ENCODE peak calls at places on chromosomes 2 and 18, in eight cellular contexts. One of them, this sample, is unnamed.

GRCh38 chr2:223815186-223815883 is 22.0 kb downstream of the AP1S3 start:
- DNase-seq in HCT116: peak; percentile 100
- DNase-seq in glutamatergic neuron: no peak
- DNase-seq in B cell: no peak
- DNase-seq in nephron progenitor cell: no peak
- DNase-seq in AG04450: peak; percentile 41
- DNase-seq in right atrium auricular region: no peak
- DNase-seq in GM20000: no peak
- DNase-seq in this sample: no peak

GRCh38 chr18:14905979-14906378 is 158.0 kb downstream of the ANKRD30B start:
- DNase-seq in HCT116: no peak
- DNase-seq in glutamatergic neuron: no peak
- DNase-seq in B cell: no peak
- DNase-seq in nephron progenitor cell: no peak
- DNase-seq in AG04450: no peak
- DNase-seq in right atrium auricular region: no peak
- DNase-seq in GM20000: no peak
- DNase-seq in this sample: no peak

GRCh38 chr2:99672766-99673375 is 183.1 kb upstream of the REV1 start:
- DNase-seq in HCT116: no peak
- DNase-seq in glutamatergic neuron: no peak
- DNase-seq in B cell: no peak
- DNase-seq in nephron progenitor cell: peak; percentile 42
- DNase-seq in AG04450: no peak
- DNase-seq in right atrium auricular region: no peak
- DNase-seq in GM20000: no peak
- DNase-seq in this sample: no peak

GRCh38 chr2:202717598-202718310 is 83.0 kb downstream of the FAM117B start:
- DNase-seq in HCT116: no peak
- DNase-seq in glutamatergic neuron: no peak
- DNase-seq in B cell: no peak
- DNase-seq in nephron progenitor cell: no peak
- DNase-seq in AG04450: no peak
- DNase-seq in right atrium auricular region: no peak
- DNase-seq in GM20000: no peak
- DNase-seq in this sample: no peak

GRCh38 chr2:37153224-37153623 is 3.6 kb downstream of the EIF2AK2 start:
- DNase-seq in HCT116: no peak
- DNase-seq in glutamatergic neuron: no peak
- DNase-seq in B cell: no peak
- DNase-seq in nephron progenitor cell: no peak
- DNase-seq in AG04450: no peak
- DNase-seq in right atrium auricular region: no peak
- DNase-seq in GM20000: no peak
- DNase-seq in this sample: no peak

GRCh38 chr2:42844901-42845685 is 52.7 kb upstream of the HAAO start:
- DNase-seq in HCT116: no peak
- DNase-seq in glutamatergic neuron: no peak
- DNase-seq in B cell: no peak
- DNase-seq in nephron progenitor cell: no peak
- DNase-seq in AG04450: peak; percentile 82
- DNase-seq in right atrium auricular region: no peak
- DNase-seq in GM20000: no peak
- DNase-seq in this sample: no peak

GRCh38 chr2:37566517-37566961 is 104.9 kb downstream of the CDC42EP3 start:
- DNase-seq in HCT116: no peak
- DNase-seq in glutamatergic neuron: no peak
- DNase-seq in B cell: no peak
- DNase-seq in nephron progenitor cell: no peak
- DNase-seq in AG04450: no peak
- DNase-seq in right atrium auricular region: no peak
- DNase-seq in GM20000: no peak
- DNase-seq in this sample: no peak

GRCh38 chr2:2950403-2950952 is 427.1 kb downstream of the EIPR1 start:
- DNase-seq in HCT116: no peak
- DNase-seq in glutamatergic neuron: no peak
- DNase-seq in B cell: no peak
- DNase-seq in nephron progenitor cell: no peak
- DNase-seq in AG04450: no peak
- DNase-seq in right atrium auricular region: no peak
- DNase-seq in GM20000: no peak
- DNase-seq in this sample: no peak

GRCh38 chr2:206457188-206457634 is 13.9 kb downstream of the ADAM23 start:
- DNase-seq in HCT116: no peak
- DNase-seq in glutamatergic neuron: no peak
- DNase-seq in B cell: no peak
- DNase-seq in nephron progenitor cell: no peak
- DNase-seq in AG04450: no peak
- DNase-seq in right atrium auricular region: no peak
- DNase-seq in GM20000: peak; percentile 49
- DNase-seq in this sample: no peak

GRCh38 chr2:767944-768343 is 90.7 kb upstream of the TMEM18 start:
- DNase-seq in HCT116: no peak
- DNase-seq in glutamatergic neuron: no peak
- DNase-seq in B cell: no peak
- DNase-seq in nephron progenitor cell: no peak
- DNase-seq in AG04450: no peak
- DNase-seq in right atrium auricular region: no peak
- DNase-seq in GM20000: no peak
- DNase-seq in this sample: no peak

GRCh38 chr2:84969511-84970265 is 1.3 kb upstream of the KCMF1 start:
- DNase-seq in HCT116: no peak
- DNase-seq in glutamatergic neuron: no peak
- DNase-seq in B cell: peak; percentile 37
- DNase-seq in nephron progenitor cell: no peak
- DNase-seq in AG04450: no peak
- DNase-seq in right atrium auricular region: no peak
- DNase-seq in GM20000: peak; percentile 41
- DNase-seq in this sample: peak; percentile 8

GRCh38 chr2:109711230-109712125 is 82.6 kb upstream of the RGPD5 start:
- DNase-seq in HCT116: no peak
- DNase-seq in glutamatergic neuron: no peak
- DNase-seq in B cell: no peak
- DNase-seq in nephron progenitor cell: no peak
- DNase-seq in AG04450: no peak
- DNase-seq in right atrium auricular region: no peak
- DNase-seq in GM20000: no peak
- DNase-seq in this sample: no peak

GRCh38 chr2:144357623-144358400 is 162.1 kb downstream of the ZEB2 start:
- DNase-seq in HCT116: peak; percentile 72
- DNase-seq in glutamatergic neuron: no peak
- DNase-seq in B cell: no peak
- DNase-seq in nephron progenitor cell: no peak
- DNase-seq in AG04450: peak; percentile 89
- DNase-seq in right atrium auricular region: no peak
- DNase-seq in GM20000: peak; percentile 58
- DNase-seq in this sample: no peak

GRCh38 chr18:75334869-75335268 is 92.6 kb downstream of the SMIM21 start:
- DNase-seq in HCT116: no peak
- DNase-seq in glutamatergic neuron: no peak
- DNase-seq in B cell: no peak
- DNase-seq in nephron progenitor cell: no peak
- DNase-seq in AG04450: no peak
- DNase-seq in right atrium auricular region: no peak
- DNase-seq in GM20000: no peak
- DNase-seq in this sample: no peak

GRCh38 chr2:172995323-172996244 is 80.1 kb upstream of the MAP3K20 start:
- DNase-seq in HCT116: no peak
- DNase-seq in glutamatergic neuron: no peak
- DNase-seq in B cell: no peak
- DNase-seq in nephron progenitor cell: no peak
- DNase-seq in AG04450: peak; percentile 87
- DNase-seq in right atrium auricular region: no peak
- DNase-seq in GM20000: no peak
- DNase-seq in this sample: no peak
- TF ChIP-seq CTCF in HCT116: peak; percentile 15
- TF ChIP-seq CTCF in glutamatergic neuron: no peak
- TF ChIP-seq CTCF in B cell: no peak
- TF ChIP-seq CTCF in nephron progenitor cell: no peak
- TF ChIP-seq CTCF in AG04450: peak; percentile 58
- TF ChIP-seq CTCF in right atrium auricular region: peak; percentile 39
- TF ChIP-seq CTCF in GM20000: no peak
- TF ChIP-seq CTCF in this sample: no peak

GRCh38 chr18:12750076-12750707 is 47.4 kb downstream of the PSMG2 start:
- DNase-seq in HCT116: no peak
- DNase-seq in glutamatergic neuron: no peak
- DNase-seq in B cell: peak; percentile 35
- DNase-seq in nephron progenitor cell: no peak
- DNase-seq in AG04450: no peak
- DNase-seq in right atrium auricular region: no peak
- DNase-seq in GM20000: no peak
- DNase-seq in this sample: no peak
- TF ChIP-seq CTCF in HCT116: no peak
- TF ChIP-seq CTCF in glutamatergic neuron: no peak
- TF ChIP-seq CTCF in B cell: no peak
- TF ChIP-seq CTCF in nephron progenitor cell: no peak
- TF ChIP-seq CTCF in AG04450: no peak
- TF ChIP-seq CTCF in right atrium auricular region: no peak
- TF ChIP-seq CTCF in GM20000: no peak
- TF ChIP-seq CTCF in this sample: no peak

GRCh38 chr18:76847926-76848325 is 25.6 kb downstream of the ZNF236 start:
- DNase-seq in HCT116: peak; percentile 12
- DNase-seq in glutamatergic neuron: no peak
- DNase-seq in B cell: no peak
- DNase-seq in nephron progenitor cell: no peak
- DNase-seq in AG04450: no peak
- DNase-seq in right atrium auricular region: no peak
- DNase-seq in GM20000: no peak
- DNase-seq in this sample: peak; percentile 30
- TF ChIP-seq CTCF in HCT116: peak; percentile 41
- TF ChIP-seq CTCF in glutamatergic neuron: peak; percentile 42
- TF ChIP-seq CTCF in B cell: no peak
- TF ChIP-seq CTCF in nephron progenitor cell: no peak
- TF ChIP-seq CTCF in AG04450: peak; percentile 32
- TF ChIP-seq CTCF in right atrium auricular region: no peak
- TF ChIP-seq CTCF in GM20000: no peak
- TF ChIP-seq CTCF in this sample: peak; percentile 45

DNA sequence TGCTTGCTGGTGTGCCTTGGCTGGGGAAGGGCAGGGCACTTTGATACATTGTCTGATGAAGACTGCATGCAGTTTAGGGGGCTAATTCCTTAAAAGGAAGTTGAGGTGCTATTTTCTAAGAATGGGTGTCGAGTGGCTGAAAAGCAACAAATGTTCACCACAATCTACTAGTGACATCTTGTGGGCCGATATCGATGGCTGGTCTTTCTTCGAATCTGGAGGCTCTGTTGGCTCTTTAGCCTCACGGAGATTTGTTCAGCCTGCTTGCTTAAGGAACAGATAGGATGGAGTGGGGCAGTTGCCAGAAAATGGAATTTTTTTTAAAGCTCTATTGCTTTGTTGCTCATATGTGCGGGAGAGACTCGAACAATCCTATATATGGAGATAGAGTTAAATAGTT is 71.0 kb upstream of the LYPD6B start:
- DNase-seq in HCT116: no peak
- DNase-seq in glutamatergic neuron: no peak
- DNase-seq in B cell: no peak
- DNase-seq in nephron progenitor cell: no peak
- DNase-seq in AG04450: no peak
- DNase-seq in right atrium auricular region: no peak
- DNase-seq in GM20000: no peak
- DNase-seq in this sample: no peak
- TF ChIP-seq CTCF in HCT116: no peak
- TF ChIP-seq CTCF in glutamatergic neuron: no peak
- TF ChIP-seq CTCF in B cell: no peak
- TF ChIP-seq CTCF in nephron progenitor cell: no peak
- TF ChIP-seq CTCF in AG04450: no peak
- TF ChIP-seq CTCF in right atrium auricular region: no peak
- TF ChIP-seq CTCF in GM20000: no peak
- TF ChIP-seq CTCF in this sample: no peak

GRCh38 chr2:12500899-12501298 is 215.8 kb upstream of the TRIB2 start:
- DNase-seq in HCT116: no peak
- DNase-seq in glutamatergic neuron: no peak
- DNase-seq in B cell: no peak
- DNase-seq in nephron progenitor cell: no peak
- DNase-seq in AG04450: no peak
- DNase-seq in right atrium auricular region: no peak
- DNase-seq in GM20000: no peak
- DNase-seq in this sample: no peak

GRCh38 chr2:12495247-12495868 is 221.4 kb upstream of the TRIB2 start:
- DNase-seq in HCT116: no peak
- DNase-seq in glutamatergic neuron: no peak
- DNase-seq in B cell: no peak
- DNase-seq in nephron progenitor cell: no peak
- DNase-seq in AG04450: no peak
- DNase-seq in right atrium auricular region: no peak
- DNase-seq in GM20000: no peak
- DNase-seq in this sample: no peak

GRCh38 chr2:12498703-12499102 is 218.0 kb upstream of the TRIB2 start:
- DNase-seq in HCT116: no peak
- DNase-seq in glutamatergic neuron: no peak
- DNase-seq in B cell: no peak
- DNase-seq in nephron progenitor cell: no peak
- DNase-seq in AG04450: no peak
- DNase-seq in right atrium auricular region: no peak
- DNase-seq in GM20000: no peak
- DNase-seq in this sample: no peak

GRCh38 chr2:12501469-12502147 is 215.1 kb upstream of the TRIB2 start:
- DNase-seq in HCT116: no peak
- DNase-seq in glutamatergic neuron: no peak
- DNase-seq in B cell: peak; percentile 25
- DNase-seq in nephron progenitor cell: no peak
- DNase-seq in AG04450: no peak
- DNase-seq in right atrium auricular region: peak; percentile 72
- DNase-seq in GM20000: peak; percentile 69
- DNase-seq in this sample: no peak

GRCh38 chr2:12498286-12498685 is 218.4 kb upstream of the TRIB2 start:
- DNase-seq in HCT116: no peak
- DNase-seq in glutamatergic neuron: no peak
- DNase-seq in B cell: no peak
- DNase-seq in nephron progenitor cell: no peak
- DNase-seq in AG04450: no peak
- DNase-seq in right atrium auricular region: no peak
- DNase-seq in GM20000: no peak
- DNase-seq in this sample: no peak
- TF ChIP-seq CTCF in HCT116: no peak
- TF ChIP-seq CTCF in glutamatergic neuron: no peak
- TF ChIP-seq CTCF in B cell: no peak
- TF ChIP-seq CTCF in nephron progenitor cell: no peak
- TF ChIP-seq CTCF in AG04450: peak; percentile 16
- TF ChIP-seq CTCF in right atrium auricular region: no peak
- TF ChIP-seq CTCF in GM20000: no peak
- TF ChIP-seq CTCF in this sample: no peak

GRCh38 chr18:47758000-47758399 is 172.5 kb downstream of the SMAD2 start:
- DNase-seq in HCT116: no peak
- DNase-seq in glutamatergic neuron: no peak
- DNase-seq in B cell: no peak
- DNase-seq in nephron progenitor cell: no peak
- DNase-seq in AG04450: no peak
- DNase-seq in right atrium auricular region: no peak
- DNase-seq in GM20000: no peak
- DNase-seq in this sample: no peak
- TF ChIP-seq CTCF in HCT116: peak; percentile 40
- TF ChIP-seq CTCF in glutamatergic neuron: peak; percentile 47
- TF ChIP-seq CTCF in B cell: peak; percentile 43
- TF ChIP-seq CTCF in nephron progenitor cell: peak; percentile 38
- TF ChIP-seq CTCF in AG04450: peak; percentile 42
- TF ChIP-seq CTCF in right atrium auricular region: no peak
- TF ChIP-seq CTCF in GM20000: no peak
- TF ChIP-seq CTCF in this sample: peak; percentile 59

DNA sequence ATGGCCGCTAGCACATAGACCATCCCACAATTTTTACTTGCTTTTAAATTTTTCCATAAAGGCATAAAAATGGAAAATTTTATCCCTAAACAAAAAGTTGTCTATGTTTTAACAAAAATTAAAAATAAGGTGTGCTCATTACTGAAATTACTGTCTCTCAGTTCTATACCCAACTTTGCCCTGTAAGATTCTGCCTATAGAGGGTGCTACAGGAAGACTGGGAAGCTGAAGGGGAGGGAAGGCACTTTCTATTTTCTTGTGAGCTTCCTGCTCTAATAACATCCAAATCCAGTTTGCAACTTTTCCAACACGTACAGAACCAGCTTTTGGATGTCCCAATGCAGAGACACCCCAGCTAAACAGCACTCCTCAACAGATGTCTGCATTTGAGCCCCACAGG is 666.9 kb downstream of the PLCL1 start:
- DNase-seq in HCT116: no peak
- DNase-seq in glutamatergic neuron: no peak
- DNase-seq in B cell: no peak
- DNase-seq in nephron progenitor cell: no peak
- DNase-seq in AG04450: no peak
- DNase-seq in right atrium auricular region: no peak
- DNase-seq in GM20000: no peak
- DNase-seq in this sample: no peak
- TF ChIP-seq CTCF in HCT116: peak; percentile 50
- TF ChIP-seq CTCF in glutamatergic neuron: peak; percentile 19
- TF ChIP-seq CTCF in B cell: no peak
- TF ChIP-seq CTCF in nephron progenitor cell: peak; percentile 5
- TF ChIP-seq CTCF in AG04450: peak; percentile 23
- TF ChIP-seq CTCF in right atrium auricular region: no peak
- TF ChIP-seq CTCF in GM20000: no peak
- TF ChIP-seq CTCF in this sample: peak; percentile 27

This sample was measured in endothelial cell.